ENCODE peak calls at places on chromosome 10, in six cellular contexts. P, D, B, Q, S and X are unnamed samples.

GRCh38 chr10:103197177-103197576 is 4.1 kb upstream of the NT5C2 start:
- DNase-seq in P (peak), D (no peak), B (peak), Q (peak), S (no peak), X (no peak)

GRCh38 chr10:89171996-89172395 is 35.1 kb downstream of the CH25H start:
- DNase-seq in P (no peak), D (no peak), B (no peak), Q (no peak), S (no peak), X (no peak)

GRCh38 chr10:89633484-89633883 is 11.6 kb downstream of the PANK1 start:
- DNase-seq in P (no peak), D (no peak), B (no peak), Q (peak), S (no peak), X (no peak)

GRCh38 chr10:22620140-22620857 is 94.1 kb downstream of the PIP4K2A start:
- DNase-seq in P (peak), D (no peak), B (no peak), Q (peak), S (no peak), X (no peak)

GRCh38 chr10:110163192-110163773 is 44.1 kb upstream of the MXI1 start:
- DNase-seq in P (no peak), D (no peak), B (no peak), Q (no peak), S (no peak), X (peak)

GRCh38 chr10:58305821-58306220 is 29.0 kb upstream of the UBE2D1 start:
- DNase-seq in P (no peak), D (no peak), B (no peak), Q (no peak), S (no peak), X (no peak)

GRCh38 chr10:125217986-125218675 is 57.8 kb upstream of the CTBP2 start:
- DNase-seq in P (peak), D (no peak), B (no peak), Q (peak), S (peak), X (no peak)

GRCh38 chr10:86936661-86937501 is 20.5 kb downstream of the MMRN2 start:
- DNase-seq in P (no peak), D (no peak), B (no peak), Q (no peak), S (no peak), X (no peak)

GRCh38 chr10:27041196-27041595 is 59.1 kb downstream of the ANKRD26 start:
- DNase-seq in P (no peak), D (no peak), B (no peak), Q (no peak), S (no peak), X (no peak)

GRCh38 chr10:84537447-84537931 is 209.1 kb downstream of the CCSER2 start:
- DNase-seq in P (peak), D (peak), B (peak), Q (peak), S (peak), X (peak)

GRCh38 chr10:32957341-32958084 is 517 bp downstream of the ITGB1 start:
- DNase-seq in P (no peak), D (peak), B (peak), Q (peak), S (peak), X (peak)

GRCh38 chr10:43076876-43077420 is at the start of gene RET:
- DNase-seq in P (no peak), D (no peak), B (no peak), Q (no peak), S (peak), X (peak)

GRCh38 chr10:126425473-126426065 is 37.3 kb upstream of the ADAM12 start:
- DNase-seq in P (no peak), D (no peak), B (no peak), Q (peak), S (no peak), X (no peak)
- TF ChIP-seq EZH2phosphoT487 in P (no peak), D (no peak), B (no peak), Q (no peak), S (no peak), X (no peak)

GRCh38 chr10:1933215-1933614 is 195.9 kb upstream of the ADARB2 start:
- DNase-seq in P (no peak), D (no peak), B (no peak), Q (no peak), S (peak), X (no peak)

GRCh38 chr10:1942478-1942877 is 205.2 kb upstream of the ADARB2 start:
- DNase-seq in P (no peak), D (no peak), B (peak), Q (no peak), S (no peak), X (no peak)

GRCh38 chr10:1939016-1939415 is 201.7 kb upstream of the ADARB2 start:
- DNase-seq in P (no peak), D (no peak), B (no peak), Q (no peak), S (no peak), X (no peak)

GRCh38 chr10:1935912-1936311 is 198.6 kb upstream of the ADARB2 start:
- DNase-seq in P (no peak), D (no peak), B (no peak), Q (no peak), S (no peak), X (no peak)

GRCh38 chr10:1938317-1938716 is 201.0 kb upstream of the ADARB2 start:
- DNase-seq in P (no peak), D (no peak), B (peak), Q (no peak), S (no peak), X (no peak)
- TF ChIP-seq EZH2phosphoT487 in P (no peak), D (no peak), B (no peak), Q (no peak), S (no peak), X (no peak)

DNA sequence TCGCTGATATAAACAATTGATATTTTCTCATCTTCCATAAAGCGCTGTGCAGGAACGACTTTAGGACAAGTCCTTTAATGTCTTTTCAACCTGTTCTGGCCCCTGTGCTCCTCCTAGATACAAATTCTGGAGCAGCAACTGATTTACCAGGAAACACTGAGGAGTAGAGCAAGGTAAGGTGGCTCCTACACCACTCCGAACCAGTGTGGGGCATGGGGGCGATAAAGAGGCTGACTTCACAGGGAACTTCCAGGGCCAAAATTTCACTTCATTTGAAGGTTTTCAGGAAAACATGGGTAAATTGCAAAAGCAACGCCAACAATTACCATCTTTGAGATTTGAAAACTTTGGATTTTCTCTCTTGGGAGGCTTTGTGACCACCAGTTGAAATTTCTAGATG is 118.6 kb downstream of the FAM107B start:
- DNase-seq in P (no peak), D (no peak), B (no peak), Q (no peak), S (peak), X (no peak)
- TF ChIP-seq EZH2phosphoT487 in P (no peak), D (no peak), B (no peak), Q (no peak), S (no peak), X (no peak)

GRCh38 chr10:129941199-129942018 is 22.7 kb downstream of the EBF3 start:
- DNase-seq in P (no peak), D (no peak), B (no peak), Q (no peak), S (no peak), X (no peak)

GRCh38 chr10:129940617-129941198 is 23.4 kb downstream of the EBF3 start:
- DNase-seq in P (no peak), D (no peak), B (no peak), Q (no peak), S (no peak), X (no peak)

GRCh38 chr10:129942019-129942277 is 22.1 kb downstream of the EBF3 start:
- DNase-seq in P (no peak), D (no peak), B (no peak), Q (no peak), S (no peak), X (no peak)

GRCh38 chr10:129942936-129943724 is 20.9 kb downstream of the EBF3 start:
- DNase-seq in P (no peak), D (no peak), B (no peak), Q (no peak), S (no peak), X (no peak)

DNA sequence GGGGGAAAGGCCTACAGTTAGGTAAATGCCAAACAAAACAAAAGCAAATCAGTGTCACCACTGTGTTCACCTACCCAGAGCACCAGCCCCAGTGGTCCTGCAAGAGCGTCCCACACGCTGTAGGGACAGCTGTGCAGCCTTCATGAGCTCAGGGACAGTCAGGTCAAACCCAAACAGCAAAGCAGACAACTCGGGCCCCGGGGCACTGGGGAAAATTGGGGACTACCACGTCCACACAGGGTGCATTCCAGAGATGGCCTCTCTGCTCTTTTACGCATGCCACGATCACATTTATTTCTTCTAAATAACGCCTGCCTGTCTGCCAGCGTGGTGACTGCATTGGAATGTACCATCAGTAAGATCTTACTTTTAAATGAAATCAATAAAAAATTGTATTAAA is 21.7 kb downstream of the EBF3 start:
- DNase-seq in P (no peak), D (no peak), B (no peak), Q (no peak), S (no peak), X (no peak)
- TF ChIP-seq EZH2phosphoT487 in P (no peak), D (no peak), B (no peak), Q (no peak), S (no peak), X (no peak)